ENCODE peak calls at places on chromosomes 1 and 21, in six cellular contexts. G is A549, K is mammary epithelial cell, T is uterus, U is IMR-90, X is Peyer's patch. B is an unnamed sample.
A peak's percentile ranks its signal among the peaks of the same experiment; 100 is the strongest.

GRCh38 chr1:204072951-204073836 is at the start of gene SOX13:
- DNase-seq in T (peak; percentile 89), X (peak; percentile 93), G (peak; percentile 95), K (peak; percentile 89), U (peak; percentile 85), B (peak; percentile 85)

GRCh38 chr1:99723251-99723650 is 43.2 kb downstream of the FRRS1 start:
- DNase-seq in X (no peak), U (no peak), G (no peak), T (no peak), K (no peak), B (no peak)

GRCh38 chr1:231460614-231461013 is 38.5 kb upstream of the EGLN1 start:
- DNase-seq in G (no peak), U (no peak), T (no peak), K (peak; percentile 72), X (no peak), B (no peak)

GRCh38 chr1:75916834-75917233 is 15.4 kb downstream of the ASB17 start:
- DNase-seq in T (no peak), X (no peak), U (no peak), G (no peak), K (no peak), B (no peak)

GRCh38 chr1:151809625-151810556 is 4.7 kb upstream of the LINGO4 start:
- DNase-seq in U (no peak), X (no peak), G (no peak), T (no peak), K (no peak), B (no peak)

GRCh38 chr1:52368383-52369172 is 2.6 kb upstream of the CC2D1B start:
- DNase-seq in T (no peak), G (peak; percentile 39), K (peak; percentile 97), U (peak; percentile 32), X (peak; percentile 82), B (peak; percentile 26)

GRCh38 chr1:21383785-21384401 is 56.0 kb upstream of the NBPF3 start:
- DNase-seq in G (no peak), X (no peak), T (no peak), K (no peak), U (no peak), B (no peak)

GRCh38 chr1:187264995-187265602 is 436.4 kb downstream of the PLA2G4A start:
- DNase-seq in U (peak; percentile 73), T (no peak), K (peak; percentile 46), G (peak; percentile 33), X (no peak), B (no peak)

GRCh38 chr1:173590557-173590956 is 12.3 kb downstream of the SLC9C2 start:
- DNase-seq in U (no peak), X (no peak), T (no peak), K (peak; percentile 50), G (no peak), B (no peak)

GRCh38 chr1:24763671-24764070 is 18.4 kb downstream of the CLIC4 start:
- DNase-seq in U (no peak), X (no peak), K (no peak), T (no peak), G (no peak), B (no peak)

GRCh38 chr1:24756395-24756794 is 11.1 kb downstream of the CLIC4 start:
- DNase-seq in G (no peak), U (no peak), K (no peak), T (no peak), X (no peak), B (no peak)

GRCh38 chr1:24761582-24761981 is 16.3 kb downstream of the CLIC4 start:
- DNase-seq in X (no peak), T (no peak), U (no peak), K (peak; percentile 46), G (no peak), B (no peak)

GRCh38 chr1:24762133-24762676 is 17.0 kb downstream of the CLIC4 start:
- DNase-seq in T (no peak), G (no peak), K (peak; percentile 91), U (peak; percentile 75), X (no peak), B (no peak)

DNA sequence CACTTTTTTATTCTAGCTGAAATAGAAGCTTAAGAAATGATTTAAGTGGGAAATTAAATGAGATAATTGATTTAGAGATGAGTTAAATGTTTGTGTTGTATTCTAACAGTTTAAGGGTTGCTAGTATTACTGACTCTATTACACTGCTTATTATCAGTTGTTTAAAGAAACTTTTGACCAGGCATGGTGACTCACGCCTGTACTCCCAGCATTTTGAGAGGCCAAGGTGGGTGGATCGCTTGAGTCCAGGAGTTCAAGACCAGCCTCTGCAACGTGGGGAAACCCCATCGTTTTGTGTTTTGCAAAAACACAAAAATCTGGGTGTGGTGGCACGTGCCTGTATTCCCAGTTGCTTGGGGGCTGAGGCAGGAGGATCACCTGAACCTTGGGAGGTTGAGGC is 14.2 kb downstream of the CLIC4 start:
- DNase-seq in G (no peak), U (peak; percentile 65), X (no peak), K (no peak), T (no peak), B (no peak)
- H3K27ac ChIP-seq in G (no peak overlapping the region), U (peak overlapping the region; percentile 23), X (no peak overlapping the region), K (no peak overlapping the region), T (no peak overlapping the region), B (no peak overlapping the region)

GRCh38 chr1:184595609-184596008 is 159.0 kb downstream of the EDEM3 start:
- DNase-seq in G (no peak), K (peak; percentile 80), U (peak; percentile 85), T (no peak), X (no peak), B (no peak)
- H3K27ac ChIP-seq in G (peak overlapping the region; percentile 83), K (no peak overlapping the region), U (no peak overlapping the region), T (no peak overlapping the region), X (no peak overlapping the region), B (no peak overlapping the region)

GRCh38 chr1:15938628-15939161 is 37.2 kb downstream of the ZBTB17 start:
- DNase-seq in T (no peak), U (no peak), G (no peak), K (no peak), X (no peak), B (no peak)

GRCh38 chr1:15937146-15937545 is 38.8 kb downstream of the ZBTB17 start:
- DNase-seq in U (no peak), G (no peak), T (no peak), X (no peak), K (no peak), B (no peak)

GRCh38 chr1:15936025-15936424 is 39.9 kb downstream of the ZBTB17 start:
- DNase-seq in X (no peak), U (no peak), T (no peak), K (no peak), G (no peak), B (no peak)

GRCh38 chr1:15939181-15940109 is 36.5 kb downstream of the ZBTB17 start:
- DNase-seq in U (peak; percentile 63), X (peak; percentile 51), G (peak; percentile 25), T (peak; percentile 23), K (no peak), B (no peak)

GRCh38 chr1:15937706-15938168 is 38.2 kb downstream of the ZBTB17 start:
- DNase-seq in G (no peak), X (no peak), U (peak; percentile 66), T (no peak), K (no peak), B (no peak)
- H3K27ac ChIP-seq in G (no peak overlapping the region), X (no peak overlapping the region), U (peak overlapping the region; percentile 60), T (no peak overlapping the region), K (no peak overlapping the region), B (peak overlapping the region; percentile 65)

DNA sequence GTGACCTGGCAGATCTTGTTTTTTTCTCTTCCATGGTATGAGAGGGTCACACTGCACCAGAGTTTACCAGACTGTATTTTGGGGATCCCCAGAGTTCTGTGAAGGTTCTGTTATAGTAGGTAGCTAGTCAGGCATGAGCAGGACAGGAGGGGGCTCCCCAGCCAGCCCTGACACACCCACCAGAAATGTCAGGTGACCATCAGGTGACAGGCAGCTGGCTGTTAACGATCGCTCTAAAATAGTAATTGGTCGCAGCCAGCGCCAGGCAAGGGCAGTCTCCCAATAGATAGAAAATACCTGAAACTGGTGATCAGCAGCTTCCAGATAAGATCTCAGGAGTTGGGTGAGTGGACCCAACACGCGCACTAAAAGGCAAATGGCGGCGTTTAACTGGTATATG is 264.9 kb downstream of the RHOU start:
- DNase-seq in G (no peak), K (no peak), U (no peak), X (no peak), T (no peak), B (no peak)
- H3K27ac ChIP-seq in G (no peak overlapping the region), K (no peak overlapping the region), U (no peak overlapping the region), X (no peak overlapping the region), T (no peak overlapping the region), B (no peak overlapping the region)

GRCh38 chr1:166116026-166116425 is 50.8 kb downstream of the FAM78B start:
- DNase-seq in U (no peak), G (no peak), T (no peak), X (no peak), K (no peak), B (no peak)
- H3K27ac ChIP-seq in U (no peak overlapping the region), G (no peak overlapping the region), T (no peak overlapping the region), X (no peak overlapping the region), K (no peak overlapping the region), B (no peak overlapping the region)

GRCh38 chr21:44751186-44751798 is 39.9 kb upstream of the TSPEAR start:
- DNase-seq in T (no peak), X (no peak), G (no peak), K (no peak), U (no peak), B (no peak)

GRCh38 chr21:44748621-44749020 is 37.2 kb upstream of the TSPEAR start:
- DNase-seq in G (no peak), T (no peak), K (no peak), X (no peak), U (no peak), B (no peak)

GRCh38 chr21:44750675-44751025 is 39.3 kb upstream of the TSPEAR start:
- DNase-seq in U (no peak), G (no peak), T (no peak), K (no peak), X (no peak), B (no peak)

GRCh38 chr21:44749759-44750674 is 38.6 kb upstream of the TSPEAR start:
- DNase-seq in U (no peak), G (no peak), X (no peak), K (no peak), T (no peak), B (no peak)

GRCh38 chr21:44749116-44749758 is 37.9 kb upstream of the TSPEAR start:
- DNase-seq in G (no peak), K (no peak), X (no peak), T (no peak), U (no peak), B (no peak)
- H3K27ac ChIP-seq in G (no peak overlapping the region), K (no peak overlapping the region), X (no peak overlapping the region), T (no peak overlapping the region), U (no peak overlapping the region), B (no peak overlapping the region)

GRCh38 chr1:18890704-18891103 is 11.7 kb downstream of the ALDH4A1 start:
- DNase-seq in K (no peak), X (no peak), U (peak; percentile 19), G (no peak), T (no peak), B (no peak)
- H3K27ac ChIP-seq in K (no peak overlapping the region), X (no peak overlapping the region), U (no peak overlapping the region), G (no peak overlapping the region), T (no peak overlapping the region), B (no peak overlapping the region)

GRCh38 chr1:56671542-56671941 is 26.4 kb downstream of the PRKAA2 start:
- DNase-seq in K (no peak), G (no peak), T (no peak), U (no peak), X (no peak), B (no peak)
- H3K27ac ChIP-seq in K (no peak overlapping the region), G (no peak overlapping the region), T (no peak overlapping the region), U (no peak overlapping the region), X (no peak overlapping the region), B (no peak overlapping the region)